ENCODE peak calls at places on chromosomes 6 and 20, in four cellular contexts. One of them, this sample, is unnamed.

GRCh38 chr20:50645253-50646068 is 45.9 kb downstream of the RIPOR3 start:
- DNase-seq in neuronal stem cell: no peak
- DNase-seq in IMR-90: peak
- DNase-seq in H9: peak
- DNase-seq in this sample: peak

GRCh38 chr6:89640804-89641203 is 2.3 kb upstream of the LYRM2 start:
- DNase-seq in neuronal stem cell: no peak
- DNase-seq in IMR-90: peak
- DNase-seq in H9: no peak
- DNase-seq in this sample: peak

GRCh38 chr20:8315639-8316573 is 183.8 kb downstream of the PLCB1 start:
- DNase-seq in neuronal stem cell: no peak
- DNase-seq in IMR-90: no peak
- DNase-seq in H9: no peak
- DNase-seq in this sample: no peak

GRCh38 chr20:52524865-52525264 is 333.3 kb upstream of the ZFP64 start:
- DNase-seq in neuronal stem cell: no peak
- DNase-seq in IMR-90: peak
- DNase-seq in H9: no peak
- DNase-seq in this sample: no peak

GRCh38 chr6:148602136-148602535 is 144.7 kb upstream of the UST start:
- DNase-seq in neuronal stem cell: no peak
- DNase-seq in IMR-90: no peak
- DNase-seq in H9: no peak
- DNase-seq in this sample: no peak

GRCh38 chr20:4261333-4262284 is 246.3 kb upstream of the RNF24 start:
- DNase-seq in neuronal stem cell: no peak
- DNase-seq in IMR-90: peak
- DNase-seq in H9: no peak
- DNase-seq in this sample: peak

GRCh38 chr6:164569503-164569902 is 739.9 kb downstream of the C6orf118 start:
- DNase-seq in neuronal stem cell: no peak
- DNase-seq in IMR-90: no peak
- DNase-seq in H9: no peak
- DNase-seq in this sample: no peak

GRCh38 chr6:154852700-154853099 is 119.5 kb downstream of the SCAF8 start:
- DNase-seq in neuronal stem cell: no peak
- DNase-seq in IMR-90: peak
- DNase-seq in H9: no peak
- DNase-seq in this sample: peak

GRCh38 chr6:13794184-13794583 is 20.2 kb downstream of the MCUR1 start:
- DNase-seq in neuronal stem cell: no peak
- DNase-seq in IMR-90: peak
- DNase-seq in H9: no peak
- DNase-seq in this sample: peak

GRCh38 chr6:1613631-1614447 is 4.1 kb downstream of the FOXC1 start:
- DNase-seq in neuronal stem cell: no peak
- DNase-seq in IMR-90: peak
- DNase-seq in H9: peak
- DNase-seq in this sample: no peak

GRCh38 chr6:113875470-113875869 is 18.3 kb downstream of the MARCKS start:
- DNase-seq in neuronal stem cell: no peak
- DNase-seq in IMR-90: peak
- DNase-seq in H9: no peak
- DNase-seq in this sample: peak

GRCh38 chr6:33740204-33740608 is 6.5 kb downstream of the IP6K3 start:
- DNase-seq in neuronal stem cell: no peak
- DNase-seq in IMR-90: no peak
- DNase-seq in H9: no peak
- DNase-seq in this sample: peak

GRCh38 chr6:85887467-85887866 is 244.8 kb upstream of the SYNCRIP start:
- DNase-seq in neuronal stem cell: no peak
- DNase-seq in IMR-90: no peak
- DNase-seq in H9: no peak
- DNase-seq in this sample: no peak

GRCh38 chr6:111520519-111520918 is 37.5 kb upstream of the REV3L start:
- DNase-seq in neuronal stem cell: no peak
- DNase-seq in IMR-90: no peak
- DNase-seq in H9: no peak
- DNase-seq in this sample: no peak

GRCh38 chr20:35001596-35002362 is 46.1 kb downstream of the MYH7B start:
- DNase-seq in neuronal stem cell: no peak
- DNase-seq in IMR-90: no peak
- DNase-seq in H9: no peak
- DNase-seq in this sample: no peak

GRCh38 chr20:13331536-13331935 is 110.5 kb downstream of the ISM1 start:
- DNase-seq in neuronal stem cell: no peak
- DNase-seq in IMR-90: no peak
- DNase-seq in H9: no peak
- DNase-seq in this sample: peak

GRCh38 chr20:46634528-46634927 is 16.7 kb downstream of the SLC13A3 start:
- DNase-seq in neuronal stem cell: no peak
- DNase-seq in IMR-90: no peak
- DNase-seq in H9: no peak
- DNase-seq in this sample: no peak

GRCh38 chr6:37635319-37635718 is 62.4 kb downstream of the MDGA1 start:
- DNase-seq in neuronal stem cell: no peak
- DNase-seq in IMR-90: no peak
- DNase-seq in H9: no peak
- DNase-seq in this sample: no peak

GRCh38 chr6:107077710-107078109 is 37.6 kb downstream of the BEND3 start:
- DNase-seq in neuronal stem cell: no peak
- DNase-seq in IMR-90: no peak
- DNase-seq in H9: no peak
- DNase-seq in this sample: no peak

GRCh38 chr6:34003962-34004361 is 141.9 kb downstream of the GRM4 start:
- DNase-seq in neuronal stem cell: no peak
- DNase-seq in IMR-90: no peak
- DNase-seq in H9: no peak
- DNase-seq in this sample: no peak

GRCh38 chr20:63626424-63627128 is at the start of gene GMEB2:
- DNase-seq in neuronal stem cell: no peak
- DNase-seq in IMR-90: no peak
- DNase-seq in H9: peak
- DNase-seq in this sample: no peak

GRCh38 chr20:13753436-13754036 is 31.2 kb downstream of the ESF1 start:
- DNase-seq in neuronal stem cell: no peak
- DNase-seq in IMR-90: no peak
- DNase-seq in H9: no peak
- DNase-seq in this sample: no peak

GRCh38 chr20:33259371-33259770 is 23.6 kb downstream of the BPIFA1 start:
- DNase-seq in neuronal stem cell: no peak
- DNase-seq in IMR-90: no peak
- DNase-seq in H9: no peak
- DNase-seq in this sample: no peak

GRCh38 chr6:7050911-7051779 is 56.6 kb upstream of the RREB1 start:
- DNase-seq in neuronal stem cell: peak
- DNase-seq in IMR-90: peak
- DNase-seq in H9: peak
- DNase-seq in this sample: peak

GRCh38 chr6:15505463-15505918 is 157.3 kb downstream of the DTNBP1 start:
- DNase-seq in neuronal stem cell: no peak
- DNase-seq in IMR-90: no peak
- DNase-seq in H9: no peak
- DNase-seq in this sample: no peak

DNA sequence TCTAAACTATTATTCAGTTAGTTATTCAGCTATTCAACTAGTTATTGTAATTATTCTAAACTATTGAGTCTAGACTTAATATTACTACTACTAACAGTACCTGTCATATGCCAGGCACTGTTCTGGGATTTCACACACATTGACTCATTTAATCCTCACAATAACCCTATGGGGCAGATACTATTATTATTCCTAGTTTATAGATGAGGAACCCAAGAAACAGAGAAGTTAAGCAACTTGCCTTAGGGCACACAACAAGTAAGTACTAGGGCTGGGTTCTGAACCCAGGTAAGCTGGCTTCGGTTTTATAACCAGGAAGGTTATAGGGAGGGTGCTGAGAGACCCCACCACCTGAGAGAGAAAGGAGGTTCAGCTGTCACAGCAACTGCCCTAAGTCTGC is 7.8 kb downstream of the TEAD3 start:
- DNase-seq in neuronal stem cell: no peak
- DNase-seq in IMR-90: no peak
- DNase-seq in H9: no peak
- DNase-seq in this sample: no peak
- H2BK5ac ChIP-seq in neuronal stem cell: no peak
- H2BK5ac ChIP-seq in IMR-90: peak
- H2BK5ac ChIP-seq in H9: no peak
- H2BK5ac ChIP-seq in this sample: no peak

GRCh38 chr6:3005874-3006273 is 6.2 kb downstream of the NQO2 start:
- DNase-seq in neuronal stem cell: no peak
- DNase-seq in IMR-90: no peak
- DNase-seq in H9: no peak
- DNase-seq in this sample: no peak

GRCh38 chr6:3011158-3011557 is 11.5 kb downstream of the NQO2 start:
- DNase-seq in neuronal stem cell: no peak
- DNase-seq in IMR-90: no peak
- DNase-seq in H9: no peak
- DNase-seq in this sample: no peak

GRCh38 chr6:3011592-3011991 is 11.9 kb downstream of the NQO2 start:
- DNase-seq in neuronal stem cell: no peak
- DNase-seq in IMR-90: no peak
- DNase-seq in H9: no peak
- DNase-seq in this sample: no peak

GRCh38 chr6:3013486-3013885 is 13.8 kb downstream of the NQO2 start:
- DNase-seq in neuronal stem cell: no peak
- DNase-seq in IMR-90: peak
- DNase-seq in H9: no peak
- DNase-seq in this sample: peak

DNA sequence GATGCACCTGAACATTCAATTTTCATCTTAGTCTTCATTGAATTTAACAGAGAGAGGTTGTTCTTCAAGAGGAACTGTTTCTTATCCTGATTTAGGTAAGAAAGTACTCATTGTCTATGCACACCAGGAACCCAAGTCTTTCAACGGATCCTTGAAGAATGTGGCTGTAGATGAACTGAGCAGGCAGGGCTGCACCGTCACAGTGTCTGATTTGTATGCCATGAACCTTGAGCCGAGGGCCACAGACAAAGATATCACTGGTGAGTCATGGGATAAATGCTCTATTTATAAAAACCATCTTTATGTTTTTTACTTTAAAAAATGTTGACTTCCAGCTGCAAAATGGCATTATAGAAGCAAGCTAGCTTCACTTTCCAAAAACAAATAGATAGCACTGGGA is 10.2 kb downstream of the NQO2 start:
- DNase-seq in neuronal stem cell: no peak
- DNase-seq in IMR-90: peak
- DNase-seq in H9: no peak
- DNase-seq in this sample: no peak
- H2BK15ac ChIP-seq in neuronal stem cell: no peak
- H2BK15ac ChIP-seq in IMR-90: no peak
- H2BK15ac ChIP-seq in H9: no peak
- H2BK15ac ChIP-seq in this sample: no peak

GRCh38 chr6:35049346-35049745 is 91.8 kb downstream of the TCP11 start:
- DNase-seq in neuronal stem cell: no peak
- DNase-seq in IMR-90: no peak
- DNase-seq in H9: no peak
- DNase-seq in this sample: no peak
- H3K4ac ChIP-seq in neuronal stem cell: no peak
- H3K4ac ChIP-seq in IMR-90: peak
- H3K4ac ChIP-seq in H9: no peak
- H3K4ac ChIP-seq in this sample: peak

GRCh38 chr6:56459030-56459805 is 183.5 kb downstream of the DST start:
- DNase-seq in neuronal stem cell: no peak
- DNase-seq in IMR-90: no peak
- DNase-seq in H9: no peak
- DNase-seq in this sample: no peak
- H2BK5ac ChIP-seq in neuronal stem cell: no peak
- H2BK5ac ChIP-seq in IMR-90: no peak
- H2BK5ac ChIP-seq in H9: no peak
- H2BK5ac ChIP-seq in this sample: no peak

DNA sequence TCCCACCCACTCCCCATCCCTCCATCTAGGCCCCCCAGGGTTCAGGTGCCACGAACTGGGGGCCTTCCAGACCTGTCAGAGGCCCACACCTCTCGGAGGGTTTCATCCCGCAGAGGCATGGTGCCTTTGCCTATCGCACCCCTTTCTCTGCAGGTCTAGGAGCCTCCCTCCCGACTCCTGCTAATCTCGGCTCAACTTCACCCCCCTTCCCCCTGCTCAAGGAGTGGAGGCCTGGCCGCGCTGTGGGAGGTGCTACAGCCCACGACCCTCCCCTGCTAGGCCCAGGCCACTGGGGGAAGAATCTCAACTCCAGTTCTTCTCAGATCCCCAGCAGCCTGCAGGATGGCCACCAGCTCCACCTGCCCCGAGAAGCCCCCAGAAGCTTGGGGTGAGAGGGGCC is at the start of gene TULP1:
- DNase-seq in neuronal stem cell: no peak
- DNase-seq in IMR-90: no peak
- DNase-seq in H9: peak
- DNase-seq in this sample: no peak
- H2BK15ac ChIP-seq in neuronal stem cell: peak
- H2BK15ac ChIP-seq in IMR-90: no peak
- H2BK15ac ChIP-seq in H9: no peak
- H2BK15ac ChIP-seq in this sample: no peak

DNA sequence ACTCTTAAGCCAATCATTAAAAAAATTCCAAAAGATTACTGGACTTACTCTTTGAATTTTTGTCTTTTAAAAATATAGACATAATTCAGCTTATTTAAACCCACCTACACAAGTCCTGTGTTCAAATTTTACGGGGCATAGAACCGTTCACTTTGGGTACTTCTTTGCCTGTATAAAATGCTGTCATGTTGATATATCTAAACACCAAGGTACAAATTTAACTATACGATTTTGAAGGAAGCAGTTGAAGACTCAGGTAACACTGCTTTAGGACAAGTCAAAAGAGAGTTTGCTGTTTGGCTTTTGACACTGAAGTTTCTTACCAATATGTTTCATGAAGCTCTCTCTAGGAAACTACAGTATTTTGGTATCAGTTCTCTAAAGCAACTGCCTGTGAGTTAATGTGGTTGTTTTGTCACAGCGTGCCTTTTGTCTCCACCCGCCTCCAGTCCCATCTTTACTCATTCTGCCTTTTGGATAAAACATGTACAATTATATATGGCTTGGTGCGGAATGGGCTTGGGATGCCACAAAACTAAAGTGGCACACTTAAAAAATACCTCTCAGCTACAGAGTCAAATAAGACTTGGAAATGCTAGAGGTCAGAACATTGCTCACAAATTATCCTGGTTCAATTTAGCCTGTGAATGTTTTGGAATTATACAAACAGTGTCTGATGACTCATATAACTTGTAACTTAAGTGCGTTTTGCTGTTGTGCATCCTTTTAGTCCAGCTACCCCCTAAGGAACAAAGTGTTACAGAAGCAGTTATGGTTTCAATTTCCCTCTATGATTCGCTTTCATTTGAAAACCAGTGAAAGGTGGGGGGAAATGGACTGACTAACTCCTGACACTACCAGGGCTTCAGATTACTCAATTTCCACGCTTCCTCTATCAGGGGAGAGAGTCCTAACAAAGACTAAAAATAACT is 38.7 kb downstream of the RGS17 start:
- DNase-seq in neuronal stem cell: no peak
- DNase-seq in IMR-90: peak
- DNase-seq in H9: no peak
- DNase-seq in this sample: peak
- H3K4ac ChIP-seq in neuronal stem cell: no peak
- H3K4ac ChIP-seq in IMR-90: peak
- H3K4ac ChIP-seq in H9: no peak
- H3K4ac ChIP-seq in this sample: no peak

This sample was measured in mesenchymal stem cell.